ENCODE peak calls at places on chromosomes 5 and 9, in seven cellular contexts. One of them, this sample, is unnamed.

GRCh38 chr5:132539716-132540115 is 3.6 kb downstream of the IL5 start:
- DNase-seq in stomach: no peak
- DNase-seq in NT2/D1: no peak
- DNase-seq in upper lobe of right lung: no peak
- DNase-seq in transverse colon: no peak
- DNase-seq in sigmoid colon: no peak
- DNase-seq in CD8-positive, alpha-beta memory T cell: no peak
- DNase-seq in this sample: no peak

GRCh38 chr9:116661037-116661954 is 25.8 kb upstream of the TRIM32 start:
- DNase-seq in stomach: peak; percentile 31
- DNase-seq in NT2/D1: peak; percentile 70
- DNase-seq in upper lobe of right lung: no peak
- DNase-seq in transverse colon: no peak
- DNase-seq in sigmoid colon: no peak
- DNase-seq in CD8-positive, alpha-beta memory T cell: no peak
- DNase-seq in this sample: peak; percentile 31

GRCh38 chr5:178787889-178788288 is 57.4 kb upstream of the ZNF354A start:
- DNase-seq in stomach: no peak
- DNase-seq in NT2/D1: no peak
- DNase-seq in upper lobe of right lung: peak; percentile 60
- DNase-seq in transverse colon: no peak
- DNase-seq in sigmoid colon: peak; percentile 9
- DNase-seq in CD8-positive, alpha-beta memory T cell: no peak
- DNase-seq in this sample: no peak

GRCh38 chr5:76303917-76304316 is 99.2 kb upstream of the IQGAP2 start:
- DNase-seq in stomach: peak; percentile 42
- DNase-seq in NT2/D1: no peak
- DNase-seq in upper lobe of right lung: no peak
- DNase-seq in transverse colon: peak; percentile 59
- DNase-seq in sigmoid colon: no peak
- DNase-seq in CD8-positive, alpha-beta memory T cell: peak; percentile 30
- DNase-seq in this sample: no peak

GRCh38 chr5:191036-191948 is at the start of gene LRRC14B:
- DNase-seq in stomach: peak; percentile 90
- DNase-seq in NT2/D1: no peak
- DNase-seq in upper lobe of right lung: peak; percentile 72
- DNase-seq in transverse colon: peak; percentile 44
- DNase-seq in sigmoid colon: peak; percentile 87
- DNase-seq in CD8-positive, alpha-beta memory T cell: no peak
- DNase-seq in this sample: no peak

GRCh38 chr5:102807878-102808502 is 52.9 kb downstream of the PAM start:
- DNase-seq in stomach: no peak
- DNase-seq in NT2/D1: peak; percentile 35
- DNase-seq in upper lobe of right lung: no peak
- DNase-seq in transverse colon: peak; percentile 11
- DNase-seq in sigmoid colon: no peak
- DNase-seq in CD8-positive, alpha-beta memory T cell: no peak
- DNase-seq in this sample: peak; percentile 62

GRCh38 chr5:179907570-179908324 is at the start of gene TBC1D9B:
- DNase-seq in stomach: peak; percentile 69
- DNase-seq in NT2/D1: no peak
- DNase-seq in upper lobe of right lung: peak; percentile 88
- DNase-seq in transverse colon: peak; percentile 71
- DNase-seq in sigmoid colon: peak; percentile 88
- DNase-seq in CD8-positive, alpha-beta memory T cell: peak; percentile 74
- DNase-seq in this sample: peak; percentile 69

GRCh38 chr5:180594311-180595045 is 3.2 kb upstream of the SCGB3A1 start:
- DNase-seq in stomach: peak; percentile 20
- DNase-seq in NT2/D1: no peak
- DNase-seq in upper lobe of right lung: no peak
- DNase-seq in transverse colon: no peak
- DNase-seq in sigmoid colon: peak; percentile 45
- DNase-seq in CD8-positive, alpha-beta memory T cell: no peak
- DNase-seq in this sample: no peak

GRCh38 chr9:100070071-100070470 is 28.7 kb downstream of the ERP44 start:
- DNase-seq in stomach: no peak
- DNase-seq in NT2/D1: no peak
- DNase-seq in upper lobe of right lung: no peak
- DNase-seq in transverse colon: no peak
- DNase-seq in sigmoid colon: no peak
- DNase-seq in CD8-positive, alpha-beta memory T cell: no peak
- DNase-seq in this sample: no peak

GRCh38 chr5:143652104-143652700 is 159.8 kb upstream of the HMHB1 start:
- DNase-seq in stomach: no peak
- DNase-seq in NT2/D1: no peak
- DNase-seq in upper lobe of right lung: no peak
- DNase-seq in transverse colon: no peak
- DNase-seq in sigmoid colon: no peak
- DNase-seq in CD8-positive, alpha-beta memory T cell: no peak
- DNase-seq in this sample: no peak

DNA sequence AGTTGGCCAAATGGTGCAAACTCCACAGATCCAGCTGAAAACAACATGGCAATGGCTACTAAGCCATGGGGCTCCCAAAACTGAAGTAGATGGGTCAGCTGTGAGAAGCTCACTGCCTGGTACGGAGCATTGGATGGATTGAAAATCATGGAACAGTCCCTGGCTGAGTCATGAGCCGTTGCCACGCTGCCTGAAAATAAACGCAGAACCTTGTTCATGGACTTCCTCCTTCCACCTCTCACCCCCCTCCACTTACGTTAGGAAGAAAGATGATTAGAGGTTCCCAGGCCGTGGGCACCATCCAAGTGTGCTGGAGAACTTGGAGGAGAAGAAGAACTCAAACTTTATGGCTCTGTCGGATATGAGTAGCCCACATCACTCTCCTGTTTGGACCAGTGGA is 6.8 kb upstream of the DIPK1B start:
- DNase-seq in stomach: no peak
- DNase-seq in NT2/D1: no peak
- DNase-seq in upper lobe of right lung: no peak
- DNase-seq in transverse colon: no peak
- DNase-seq in sigmoid colon: no peak
- DNase-seq in CD8-positive, alpha-beta memory T cell: no peak
- DNase-seq in this sample: no peak
- H3K4me1 ChIP-seq in stomach: peaks cover 3% of the 10 kb centered on the region
- H3K4me1 ChIP-seq in NT2/D1: peaks cover 16% of the 10 kb centered on the region
- H3K4me1 ChIP-seq in upper lobe of right lung: peaks cover 2% of the 10 kb centered on the region
- H3K4me1 ChIP-seq in transverse colon: peaks cover 6% of the 10 kb centered on the region
- H3K4me1 ChIP-seq in sigmoid colon: peaks cover 6% of the 10 kb centered on the region
- H3K4me1 ChIP-seq in CD8-positive, alpha-beta memory T cell: peaks cover 8% of the 10 kb centered on the region
- H3K4me1 ChIP-seq in this sample: no peaks in the 10 kb centered on the region

GRCh38 chr5:31421806-31422586 is 109.9 kb downstream of the DROSHA start:
- DNase-seq in stomach: no peak
- DNase-seq in NT2/D1: no peak
- DNase-seq in upper lobe of right lung: no peak
- DNase-seq in transverse colon: no peak
- DNase-seq in sigmoid colon: no peak
- DNase-seq in CD8-positive, alpha-beta memory T cell: no peak
- DNase-seq in this sample: peak; percentile 24
- H3K4me1 ChIP-seq in stomach: no peaks in the 10 kb centered on the region
- H3K4me1 ChIP-seq in NT2/D1: no peaks in the 10 kb centered on the region
- H3K4me1 ChIP-seq in upper lobe of right lung: no peaks in the 10 kb centered on the region
- H3K4me1 ChIP-seq in transverse colon: no peaks in the 10 kb centered on the region
- H3K4me1 ChIP-seq in sigmoid colon: no peaks in the 10 kb centered on the region
- H3K4me1 ChIP-seq in CD8-positive, alpha-beta memory T cell: no peaks in the 10 kb centered on the region
- H3K4me1 ChIP-seq in this sample: peaks cover 26% of the 10 kb centered on the region

DNA sequence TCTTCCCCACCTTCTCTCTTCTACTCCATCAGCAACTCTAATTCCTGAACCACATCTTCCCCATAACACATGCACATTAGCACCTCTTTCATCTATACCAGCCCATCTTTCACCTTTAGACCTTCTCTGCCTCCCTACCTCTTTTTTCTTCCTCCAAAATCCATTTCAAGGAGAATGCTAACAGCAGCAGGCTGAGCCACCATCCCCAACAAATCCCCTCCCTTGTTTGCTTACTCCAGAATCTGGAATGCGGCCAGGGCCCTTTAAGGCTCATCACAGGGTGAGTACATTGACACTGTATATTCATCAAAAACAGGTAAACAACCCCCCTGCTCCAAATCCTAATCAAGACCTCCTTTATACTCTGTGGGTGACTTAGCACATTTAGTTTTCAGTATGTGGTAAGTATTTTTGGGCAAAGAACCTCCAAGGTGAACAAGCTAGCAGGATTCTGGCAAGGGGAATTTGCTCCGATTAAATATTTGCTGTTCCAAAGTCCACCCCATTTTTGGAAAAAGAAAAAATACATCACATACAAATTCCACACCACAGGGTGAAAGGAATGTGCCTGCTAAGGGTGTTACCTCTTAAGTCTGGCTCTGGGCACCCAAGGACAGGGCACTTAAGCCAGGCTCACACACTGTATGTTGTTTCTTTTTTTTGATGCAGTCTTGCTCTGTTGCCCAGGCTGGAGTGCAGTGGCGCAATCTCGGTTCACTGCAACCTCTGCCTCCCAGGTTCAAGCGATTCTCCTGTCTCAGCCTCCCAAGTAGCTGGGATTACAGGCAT is 71.4 kb downstream of the SERINC5 start:
- DNase-seq in stomach: peak; percentile 72
- DNase-seq in NT2/D1: peak; percentile 68
- DNase-seq in upper lobe of right lung: peak; percentile 72
- DNase-seq in transverse colon: peak; percentile 64
- DNase-seq in sigmoid colon: no peak
- DNase-seq in CD8-positive, alpha-beta memory T cell: no peak
- DNase-seq in this sample: no peak
- H3K4me1 ChIP-seq in stomach: peaks cover 54% of the 10 kb centered on the region
- H3K4me1 ChIP-seq in NT2/D1: peaks cover 7% of the 10 kb centered on the region
- H3K4me1 ChIP-seq in upper lobe of right lung: peaks cover 49% of the 10 kb centered on the region
- H3K4me1 ChIP-seq in transverse colon: peaks cover 84% of the 10 kb centered on the region
- H3K4me1 ChIP-seq in sigmoid colon: peaks cover 4% of the 10 kb centered on the region
- H3K4me1 ChIP-seq in CD8-positive, alpha-beta memory T cell: peaks cover 91% of the 10 kb centered on the region
- H3K4me1 ChIP-seq in this sample: peaks cover 66% of the 10 kb centered on the region

GRCh38 chr5:138969323-138970013 is 94.3 kb upstream of the LRRTM2 start:
- DNase-seq in stomach: no peak
- DNase-seq in NT2/D1: no peak
- DNase-seq in upper lobe of right lung: no peak
- DNase-seq in transverse colon: no peak
- DNase-seq in sigmoid colon: no peak
- DNase-seq in CD8-positive, alpha-beta memory T cell: no peak
- DNase-seq in this sample: no peak
- H3K4me1 ChIP-seq in stomach: peaks cover 10% of the 10 kb centered on the region
- H3K4me1 ChIP-seq in NT2/D1: peaks cover 10% of the 10 kb centered on the region
- H3K4me1 ChIP-seq in upper lobe of right lung: peaks cover 21% of the 10 kb centered on the region
- H3K4me1 ChIP-seq in transverse colon: peaks cover 42% of the 10 kb centered on the region
- H3K4me1 ChIP-seq in sigmoid colon: peaks cover 31% of the 10 kb centered on the region
- H3K4me1 ChIP-seq in CD8-positive, alpha-beta memory T cell: no peaks in the 10 kb centered on the region
- H3K4me1 ChIP-seq in this sample: peaks cover 48% of the 10 kb centered on the region

GRCh38 chr5:169300468-169301385 is at the start of gene SLIT3:
- DNase-seq in stomach: peak; percentile 67
- DNase-seq in NT2/D1: peak; percentile 52
- DNase-seq in upper lobe of right lung: peak; percentile 69
- DNase-seq in transverse colon: peak; percentile 50
- DNase-seq in sigmoid colon: peak; percentile 94
- DNase-seq in CD8-positive, alpha-beta memory T cell: no peak
- DNase-seq in this sample: peak; percentile 78
- H3K4me1 ChIP-seq in stomach: peaks cover 25% of the 10 kb centered on the region
- H3K4me1 ChIP-seq in NT2/D1: peaks cover 3% of the 10 kb centered on the region
- H3K4me1 ChIP-seq in upper lobe of right lung: no peaks in the 10 kb centered on the region
- H3K4me1 ChIP-seq in transverse colon: peaks cover 19% of the 10 kb centered on the region
- H3K4me1 ChIP-seq in sigmoid colon: peaks cover 66% of the 10 kb centered on the region
- H3K4me1 ChIP-seq in CD8-positive, alpha-beta memory T cell: no peaks in the 10 kb centered on the region
- H3K4me1 ChIP-seq in this sample: no peaks in the 10 kb centered on the region

GRCh38 chr5:164600929-164601535 is 1095.6 kb downstream of the MAT2B start:
- DNase-seq in stomach: no peak
- DNase-seq in NT2/D1: no peak
- DNase-seq in upper lobe of right lung: no peak
- DNase-seq in transverse colon: no peak
- DNase-seq in sigmoid colon: peak; percentile 61
- DNase-seq in CD8-positive, alpha-beta memory T cell: no peak
- DNase-seq in this sample: no peak

GRCh38 chr5:164597293-164597900 is 1092.0 kb downstream of the MAT2B start:
- DNase-seq in stomach: no peak
- DNase-seq in NT2/D1: peak; percentile 18
- DNase-seq in upper lobe of right lung: no peak
- DNase-seq in transverse colon: no peak
- DNase-seq in sigmoid colon: no peak
- DNase-seq in CD8-positive, alpha-beta memory T cell: no peak
- DNase-seq in this sample: no peak

DNA sequence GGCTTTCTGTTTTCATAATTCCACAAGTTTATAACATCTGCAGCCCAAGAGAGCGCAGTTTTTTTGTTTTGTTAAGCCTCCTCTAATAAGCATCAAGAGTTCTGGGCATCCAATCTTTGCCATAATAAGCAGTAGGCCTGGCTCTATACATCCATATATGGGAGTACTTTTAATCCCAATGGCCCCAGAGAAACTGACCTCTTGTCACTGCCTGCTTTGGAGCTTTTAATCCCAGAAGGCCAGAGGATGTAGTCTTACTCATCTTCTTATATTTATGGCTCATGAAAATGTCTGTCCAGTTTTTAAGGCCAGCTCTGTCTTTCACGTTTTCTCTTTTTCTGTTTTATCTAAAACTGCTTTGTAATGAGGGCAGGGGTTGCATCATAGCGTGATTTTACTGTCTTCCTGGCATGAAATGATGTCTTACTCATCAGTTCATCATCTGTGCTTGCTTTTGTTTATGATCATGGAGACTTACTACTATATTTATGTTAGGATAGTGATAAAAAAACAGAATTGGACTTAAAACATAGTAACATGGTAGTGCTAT is 1094.8 kb downstream of the MAT2B start:
- DNase-seq in stomach: no peak
- DNase-seq in NT2/D1: no peak
- DNase-seq in upper lobe of right lung: no peak
- DNase-seq in transverse colon: no peak
- DNase-seq in sigmoid colon: no peak
- DNase-seq in CD8-positive, alpha-beta memory T cell: no peak
- DNase-seq in this sample: no peak
- H3K4me1 ChIP-seq in stomach: no peaks in the 10 kb centered on the region
- H3K4me1 ChIP-seq in NT2/D1: no peaks in the 10 kb centered on the region
- H3K4me1 ChIP-seq in upper lobe of right lung: no peaks in the 10 kb centered on the region
- H3K4me1 ChIP-seq in transverse colon: no peaks in the 10 kb centered on the region
- H3K4me1 ChIP-seq in sigmoid colon: no peaks in the 10 kb centered on the region
- H3K4me1 ChIP-seq in CD8-positive, alpha-beta memory T cell: no peaks in the 10 kb centered on the region
- H3K4me1 ChIP-seq in this sample: no peaks in the 10 kb centered on the region

DNA sequence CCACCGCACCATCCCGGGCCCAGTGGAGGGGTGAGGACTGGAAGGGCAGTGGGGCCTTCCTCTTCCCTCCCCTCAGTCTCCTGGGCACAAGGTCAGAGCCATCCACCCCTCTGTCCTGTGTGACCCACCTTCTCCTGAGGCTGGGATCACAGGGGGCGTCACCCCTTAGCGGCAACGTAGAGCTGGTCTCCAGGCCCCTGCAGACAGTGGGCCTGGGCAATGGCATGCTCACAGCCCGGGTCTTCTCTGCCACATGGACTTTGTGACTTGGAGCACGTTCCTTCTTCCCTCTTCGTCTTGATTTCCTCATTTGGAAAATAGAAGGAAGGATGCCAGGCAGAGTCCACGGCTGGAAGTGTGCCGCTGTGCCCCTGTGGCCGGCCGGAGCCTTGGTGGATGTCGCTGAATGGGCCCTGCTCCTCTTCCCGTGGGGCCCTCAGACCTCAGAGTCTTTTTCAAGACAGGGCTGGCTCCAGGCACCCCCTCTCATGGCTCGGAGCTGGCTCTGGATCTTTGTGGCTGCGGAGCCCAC is 10.0 kb downstream of the RXRA start:
- DNase-seq in stomach: no peak
- DNase-seq in NT2/D1: no peak
- DNase-seq in upper lobe of right lung: no peak
- DNase-seq in transverse colon: peak; percentile 48
- DNase-seq in sigmoid colon: no peak
- DNase-seq in CD8-positive, alpha-beta memory T cell: no peak
- DNase-seq in this sample: no peak
- H3K4me1 ChIP-seq in stomach: peaks cover 98% of the 10 kb centered on the region
- H3K4me1 ChIP-seq in NT2/D1: peaks cover 27% of the 10 kb centered on the region
- H3K4me1 ChIP-seq in upper lobe of right lung: peaks cover 79% of the 10 kb centered on the region
- H3K4me1 ChIP-seq in transverse colon: peaks cover 100% of the 10 kb centered on the region
- H3K4me1 ChIP-seq in sigmoid colon: peaks cover 100% of the 10 kb centered on the region
- H3K4me1 ChIP-seq in CD8-positive, alpha-beta memory T cell: no peaks in the 10 kb centered on the region
- H3K4me1 ChIP-seq in this sample: peaks cover 91% of the 10 kb centered on the region